ENCODE peak calls at places on chromosomes 12 and 14, in four cellular contexts. One of them, this sample, is unnamed.

GRCh38 chr14:73059326-73059725 is 992 bp downstream of the RBM25 start:
- DNase-seq in lower lobe of right lung: no peak
- DNase-seq in AG04450: no peak
- DNase-seq in SK-N-SH: peak
- DNase-seq in this sample: no peak

GRCh38 chr14:49997991-49998390 is 105.1 kb downstream of the ARF6 start:
- DNase-seq in lower lobe of right lung: no peak
- DNase-seq in AG04450: no peak
- DNase-seq in SK-N-SH: no peak
- DNase-seq in this sample: no peak

GRCh38 chr12:124509676-124510300 is 57.6 kb downstream of the NCOR2 start:
- DNase-seq in lower lobe of right lung: no peak
- DNase-seq in AG04450: no peak
- DNase-seq in SK-N-SH: peak
- DNase-seq in this sample: no peak

GRCh38 chr14:61625171-61625570 is 70.1 kb upstream of the HIF1A start:
- DNase-seq in lower lobe of right lung: no peak
- DNase-seq in SK-N-SH: no peak
- DNase-seq in AG04450: no peak
- DNase-seq in this sample: no peak

GRCh38 chr12:46661161-46661845 is 164.5 kb downstream of the SLC38A4 start:
- DNase-seq in lower lobe of right lung: no peak
- DNase-seq in SK-N-SH: peak
- DNase-seq in AG04450: peak
- DNase-seq in this sample: peak

GRCh38 chr12:92593734-92594402 is 108.9 kb upstream of the PLEKHG7 start:
- DNase-seq in AG04450: no peak
- DNase-seq in lower lobe of right lung: peak
- DNase-seq in SK-N-SH: no peak
- DNase-seq in this sample: no peak

GRCh38 chr14:52741865-52742264 is 11.9 kb downstream of the STYX start:
- DNase-seq in AG04450: no peak
- DNase-seq in SK-N-SH: no peak
- DNase-seq in lower lobe of right lung: no peak
- DNase-seq in this sample: no peak

GRCh38 chr14:25463475-25463874 is 413.5 kb upstream of the STXBP6 start:
- DNase-seq in SK-N-SH: no peak
- DNase-seq in AG04450: no peak
- DNase-seq in lower lobe of right lung: no peak
- DNase-seq in this sample: no peak

GRCh38 chr14:57970594-57970993 is 104.7 kb upstream of the SLC35F4 start:
- DNase-seq in SK-N-SH: no peak
- DNase-seq in lower lobe of right lung: no peak
- DNase-seq in AG04450: no peak
- DNase-seq in this sample: no peak

GRCh38 chr12:12985817-12986408 is 14.2 kb downstream of the HEBP1 start:
- DNase-seq in SK-N-SH: peak
- DNase-seq in AG04450: no peak
- DNase-seq in lower lobe of right lung: no peak
- DNase-seq in this sample: no peak

GRCh38 chr14:87863047-87863446 is 129.9 kb downstream of the GALC start:
- DNase-seq in lower lobe of right lung: no peak
- DNase-seq in AG04450: no peak
- DNase-seq in SK-N-SH: no peak
- DNase-seq in this sample: no peak

GRCh38 chr14:72594099-72594901 is 299.6 kb downstream of the DPF3 start:
- DNase-seq in lower lobe of right lung: no peak
- DNase-seq in AG04450: no peak
- DNase-seq in SK-N-SH: no peak
- DNase-seq in this sample: no peak

GRCh38 chr14:58617619-58618018 is 20.1 kb upstream of the DACT1 start:
- DNase-seq in SK-N-SH: no peak
- DNase-seq in lower lobe of right lung: no peak
- DNase-seq in AG04450: no peak
- DNase-seq in this sample: no peak

GRCh38 chr12:78402366-78403134 is 462.0 kb upstream of the SYT1 start:
- DNase-seq in SK-N-SH: peak
- DNase-seq in AG04450: no peak
- DNase-seq in lower lobe of right lung: no peak
- DNase-seq in this sample: no peak

GRCh38 chr14:53663709-53664108 is 292.9 kb downstream of the BMP4 start:
- DNase-seq in SK-N-SH: no peak
- DNase-seq in lower lobe of right lung: no peak
- DNase-seq in AG04450: no peak
- DNase-seq in this sample: no peak

GRCh38 chr12:3576891-3577290 is 85.9 kb downstream of the PRMT8 start:
- DNase-seq in AG04450: no peak
- DNase-seq in SK-N-SH: no peak
- DNase-seq in lower lobe of right lung: no peak
- DNase-seq in this sample: no peak

GRCh38 chr12:75837700-75838099 is 193.9 kb downstream of the PHLDA1 start:
- DNase-seq in SK-N-SH: peak
- DNase-seq in AG04450: no peak
- DNase-seq in lower lobe of right lung: peak
- DNase-seq in this sample: no peak

GRCh38 chr12:7884687-7885086 is 12.0 kb upstream of the SLC2A14 start:
- DNase-seq in SK-N-SH: no peak
- DNase-seq in lower lobe of right lung: no peak
- DNase-seq in AG04450: no peak
- DNase-seq in this sample: no peak

GRCh38 chr14:101559624-101560533 is 1.4 kb upstream of the DIO3 start:
- DNase-seq in AG04450: no peak
- DNase-seq in lower lobe of right lung: peak
- DNase-seq in SK-N-SH: peak
- DNase-seq in this sample: no peak

GRCh38 chr12:107522692-107523477 is 162.7 kb upstream of the PWP1 start:
- DNase-seq in AG04450: no peak
- DNase-seq in lower lobe of right lung: no peak
- DNase-seq in SK-N-SH: no peak
- DNase-seq in this sample: no peak

GRCh38 chr14:92794547-92794941 is 439 bp downstream of the GOLGA5 start:
- DNase-seq in SK-N-SH: peak
- DNase-seq in lower lobe of right lung: no peak
- DNase-seq in AG04450: no peak
- DNase-seq in this sample: no peak

GRCh38 chr12:131934535-131934934 is 5.5 kb downstream of the PUS1 start:
- DNase-seq in AG04450: no peak
- DNase-seq in lower lobe of right lung: no peak
- DNase-seq in SK-N-SH: no peak
- DNase-seq in this sample: no peak

GRCh38 chr12:101616027-101616494 is 21.3 kb downstream of the MYBPC1 start:
- DNase-seq in lower lobe of right lung: no peak
- DNase-seq in AG04450: no peak
- DNase-seq in SK-N-SH: no peak
- DNase-seq in this sample: no peak

GRCh38 chr14:64726585-64726890 is 22.3 kb downstream of the PLEKHG3 start:
- DNase-seq in AG04450: no peak
- DNase-seq in lower lobe of right lung: no peak
- DNase-seq in SK-N-SH: no peak
- DNase-seq in this sample: no peak

GRCh38 chr12:29752121-29752520 is 31.6 kb downstream of the TMTC1 start:
- DNase-seq in SK-N-SH: no peak
- DNase-seq in AG04450: no peak
- DNase-seq in lower lobe of right lung: no peak
- DNase-seq in this sample: no peak

GRCh38 chr12:29750928-29751220 is 32.9 kb downstream of the TMTC1 start:
- DNase-seq in SK-N-SH: no peak
- DNase-seq in AG04450: no peak
- DNase-seq in lower lobe of right lung: no peak
- DNase-seq in this sample: no peak

GRCh38 chr12:29750131-29750927 is 33.4 kb downstream of the TMTC1 start:
- DNase-seq in SK-N-SH: no peak
- DNase-seq in AG04450: no peak
- DNase-seq in lower lobe of right lung: no peak
- DNase-seq in this sample: no peak

GRCh38 chr12:29754235-29755189 is 29.2 kb downstream of the TMTC1 start:
- DNase-seq in SK-N-SH: no peak
- DNase-seq in AG04450: no peak
- DNase-seq in lower lobe of right lung: no peak
- DNase-seq in this sample: no peak

DNA sequence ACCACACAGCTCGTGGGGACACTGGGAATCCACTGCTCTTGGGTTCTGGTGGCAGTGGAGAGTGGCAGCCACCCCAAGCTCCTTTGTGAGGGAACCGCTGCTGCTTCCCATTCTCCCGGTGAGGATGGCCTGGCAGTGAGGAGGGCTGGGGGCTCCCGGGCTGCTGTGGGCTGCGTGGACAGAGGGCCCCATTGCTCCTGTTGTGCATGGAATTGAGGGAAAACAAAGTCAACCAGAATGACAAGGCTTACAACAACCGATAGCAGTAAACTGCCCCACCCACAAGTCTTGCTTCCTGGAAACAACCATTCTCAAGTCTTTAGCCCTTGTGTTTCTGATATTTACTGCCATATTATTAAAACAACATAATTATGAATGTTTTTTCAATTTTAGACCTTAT is 32.1 kb downstream of the TMTC1 start:
- DNase-seq in lower lobe of right lung: no peak
- DNase-seq in AG04450: no peak
- DNase-seq in SK-N-SH: no peak
- DNase-seq in this sample: no peak
- H3K4me3 ChIP-seq in lower lobe of right lung: no peak
- H3K4me3 ChIP-seq in AG04450: no peak
- H3K4me3 ChIP-seq in SK-N-SH: no peak
- H3K4me3 ChIP-seq in this sample: no peak

DNA sequence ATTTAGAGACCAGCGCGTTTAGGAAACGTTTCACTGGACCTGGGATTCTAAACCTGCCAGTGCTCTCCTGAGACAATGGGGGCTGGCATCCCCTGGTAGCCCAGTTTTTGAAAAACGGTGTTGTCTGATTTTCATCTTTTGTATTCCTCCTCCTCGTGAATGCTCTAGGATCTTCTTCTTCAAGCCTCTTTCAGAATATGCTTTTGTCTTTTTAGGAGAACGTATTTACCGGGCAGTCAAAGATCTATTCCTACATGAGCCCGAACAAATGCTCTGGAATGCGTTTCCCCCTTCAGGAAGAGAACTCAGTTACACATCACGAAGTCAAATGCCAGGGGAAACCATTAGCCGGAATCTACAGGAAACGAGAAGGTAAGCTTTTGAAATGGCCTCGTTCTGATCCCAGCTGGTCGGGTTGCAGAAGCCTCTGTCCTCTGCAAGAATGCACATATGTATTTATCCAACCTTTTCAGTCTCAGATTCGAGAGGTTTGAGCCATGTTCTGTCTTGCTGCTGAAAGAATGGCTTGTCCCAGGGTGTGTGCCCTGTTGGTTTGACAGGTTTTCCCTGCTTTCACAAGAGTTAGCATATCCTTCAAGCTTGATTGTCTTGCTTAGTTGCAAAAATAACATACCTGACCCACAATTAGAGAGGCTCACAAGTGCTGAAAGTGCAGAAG is 6.6 kb downstream of the KMT5A start:
- DNase-seq in lower lobe of right lung: no peak
- DNase-seq in SK-N-SH: no peak
- DNase-seq in AG04450: no peak
- DNase-seq in this sample: no peak
- H3K4me3 ChIP-seq in lower lobe of right lung: peak
- H3K4me3 ChIP-seq in SK-N-SH: peak
- H3K4me3 ChIP-seq in AG04450: peak
- H3K4me3 ChIP-seq in this sample: peak

GRCh38 chr12:112574896-112575558 is 156.3 kb downstream of the PTPN11 start:
- DNase-seq in lower lobe of right lung: no peak
- DNase-seq in AG04450: no peak
- DNase-seq in SK-N-SH: peak
- DNase-seq in this sample: no peak
- H3K4me3 ChIP-seq in lower lobe of right lung: no peak
- H3K4me3 ChIP-seq in AG04450: no peak
- H3K4me3 ChIP-seq in SK-N-SH: peak
- H3K4me3 ChIP-seq in this sample: no peak

GRCh38 chr14:74350211-74350943 is 2.1 kb downstream of the VRTN start:
- DNase-seq in AG04450: no peak
- DNase-seq in SK-N-SH: no peak
- DNase-seq in lower lobe of right lung: no peak
- DNase-seq in this sample: no peak
- H3K4me3 ChIP-seq in AG04450: no peak
- H3K4me3 ChIP-seq in SK-N-SH: no peak
- H3K4me3 ChIP-seq in lower lobe of right lung: no peak
- H3K4me3 ChIP-seq in this sample: no peak

DNA sequence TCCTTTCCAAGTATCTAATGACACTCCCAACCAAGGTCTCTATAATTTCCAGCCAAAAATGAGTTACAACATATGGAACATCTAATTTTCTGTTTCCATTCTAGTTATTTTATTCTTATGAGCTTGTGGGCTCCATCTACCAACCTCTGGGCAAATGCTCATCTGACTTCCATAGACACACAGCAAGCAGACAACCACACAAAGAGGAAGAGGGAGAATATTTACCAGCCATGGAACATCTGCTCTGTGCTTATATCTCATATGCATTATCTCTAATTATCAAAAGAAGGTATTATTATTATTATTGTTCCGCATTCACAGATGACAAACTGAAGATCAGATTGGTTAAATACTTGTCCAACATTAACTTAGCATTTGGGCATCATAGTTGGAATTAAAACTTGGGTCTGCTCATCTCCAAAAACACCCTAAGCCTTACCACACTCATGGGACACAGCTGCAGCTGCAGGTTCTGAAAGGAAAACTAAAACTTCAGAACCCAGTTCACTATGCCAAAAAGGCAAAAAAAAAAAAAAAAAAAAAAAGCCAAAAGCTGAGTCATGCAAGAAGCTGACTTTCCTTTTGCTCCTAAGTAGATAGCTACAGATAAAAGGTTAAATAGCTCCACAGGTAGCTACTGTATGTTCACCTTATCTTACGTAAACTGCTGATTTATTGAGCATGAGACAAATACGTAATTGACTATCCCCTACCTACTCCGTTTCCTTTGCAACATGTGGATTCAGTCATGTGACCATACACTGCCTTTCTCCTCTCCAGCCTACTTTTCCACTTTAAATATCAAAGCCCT is 23.6 kb upstream of the TCL1B start:
- DNase-seq in SK-N-SH: no peak
- DNase-seq in AG04450: no peak
- DNase-seq in lower lobe of right lung: no peak
- DNase-seq in this sample: no peak
- H3K4me3 ChIP-seq in SK-N-SH: no peak
- H3K4me3 ChIP-seq in AG04450: no peak
- H3K4me3 ChIP-seq in lower lobe of right lung: no peak
- H3K4me3 ChIP-seq in this sample: no peak